ENCODE peak calls at places on chromosomes 1 and 21, in six cellular contexts. S is mesenchymal stem cell; F is prostate gland; X is heart left ventricle; D is heart right ventricle; T is effector memory CD4-positive, alpha-beta T cell. R is an unnamed sample. For H3K36me3, the result is how much of the 10 kb centered on the place peaks cover.

GRCh38 chr21:39121600-39122355 is 61.5 kb downstream of the PSMG1 start:
- DNase-seq in S (no peak), F (no peak), X (no peak), D (no peak), T (no peak), R (no peak)

GRCh38 chr1:169745015-169745861 is 11.4 kb upstream of the SELE start:
- DNase-seq in S (no peak), F (no peak), X (no peak), D (no peak), T (no peak), R (no peak)

GRCh38 chr1:186440584-186440983 is 20.3 kb downstream of the PDC start:
- DNase-seq in S (peak), F (no peak), X (no peak), D (no peak), T (no peak), R (no peak)

GRCh38 chr1:57959727-57960300 is 536.0 kb upstream of the DAB1 start:
- DNase-seq in S (no peak), F (no peak), X (no peak), D (no peak), T (no peak), R (no peak)

GRCh38 chr21:20004353-20004752 is 993.9 kb upstream of the NCAM2 start:
- DNase-seq in S (peak), F (no peak), X (no peak), D (peak), T (no peak), R (no peak)

GRCh38 chr1:14345925-14346550 is 252.4 kb upstream of the KAZN start:
- DNase-seq in S (no peak), F (no peak), X (no peak), D (no peak), T (no peak), R (no peak)

GRCh38 chr1:73104749-73105148 is 822.4 kb upstream of the NEGR1 start:
- DNase-seq in S (no peak), F (no peak), X (no peak), D (no peak), T (no peak), R (peak)

GRCh38 chr1:6724517-6725141 is 23.0 kb upstream of the DNAJC11 start:
- DNase-seq in S (peak), F (no peak), X (no peak), D (no peak), T (no peak), R (no peak)

GRCh38 chr1:204134103-204134502 is 17.7 kb downstream of the ETNK2 start:
- DNase-seq in S (no peak), F (no peak), X (no peak), D (no peak), T (no peak), R (no peak)

GRCh38 chr1:68128157-68128556 is 77.7 kb upstream of the DIRAS3 start:
- DNase-seq in S (peak), F (no peak), X (no peak), D (no peak), T (no peak), R (no peak)

GRCh38 chr21:31498985-31499384 is 154.9 kb upstream of the TIAM1 start:
- DNase-seq in S (no peak), F (no peak), X (no peak), D (no peak), T (no peak), R (no peak)

GRCh38 chr21:42421018-42421793 is 17.5 kb downstream of the UBASH3A start:
- DNase-seq in S (no peak), F (no peak), X (no peak), D (no peak), T (no peak), R (no peak)

GRCh38 chr1:170735366-170736263 is 71.7 kb downstream of the PRRX1 start:
- DNase-seq in S (no peak), F (no peak), X (no peak), D (no peak), T (no peak), R (no peak)

GRCh38 chr1:226912587-226913176 is 27.4 kb upstream of the COQ8A start:
- DNase-seq in S (peak), F (peak), X (peak), D (peak), T (no peak), R (peak)

GRCh38 chr1:1208713-1209433 is 2.5 kb upstream of the TNFRSF18 start:
- DNase-seq in S (no peak), F (no peak), X (no peak), D (no peak), T (peak), R (no peak)

GRCh38 chr1:44408181-44409018 is 3.3 kb downstream of the RNF220 start:
- DNase-seq in S (peak), F (no peak), X (no peak), D (no peak), T (no peak), R (no peak)

GRCh38 chr1:119626841-119627240 is 21.2 kb downstream of the ZNF697 start:
- DNase-seq in S (no peak), F (no peak), X (peak), D (peak), T (no peak), R (peak)

GRCh38 chr1:217747156-217747769 is 116.1 kb downstream of the SPATA17 start:
- DNase-seq in S (peak), F (no peak), X (no peak), D (no peak), T (no peak), R (no peak)

GRCh38 chr1:16612332-16613172 is 812 bp downstream of the NBPF1 start:
- DNase-seq in S (peak), F (peak), X (no peak), D (peak), T (no peak), R (peak)

GRCh38 chr1:171424494-171424893 is 60.8 kb upstream of the PRRC2C start:
- DNase-seq in S (no peak), F (no peak), X (no peak), D (no peak), T (no peak), R (no peak)

GRCh38 chr1:116737020-116737854 is 17.0 kb upstream of the CD2 start:
- DNase-seq in S (peak), F (peak), X (peak), D (peak), T (peak), R (no peak)

GRCh38 chr1:57910782-57911181 is 486.9 kb upstream of the DAB1 start:
- DNase-seq in S (no peak), F (no peak), X (no peak), D (no peak), T (no peak), R (no peak)

GRCh38 chr1:215001419-215002021 is 81.0 kb upstream of the KCNK2 start:
- DNase-seq in S (no peak), F (no peak), X (no peak), D (no peak), T (no peak), R (no peak)

GRCh38 chr1:25204797-25205441 is 27.4 kb downstream of the SYF2 start:
- DNase-seq in S (peak), F (no peak), X (no peak), D (no peak), T (no peak), R (peak)

GRCh38 chr21:26448751-26449150 is 124.3 kb downstream of the CYYR1 start:
- DNase-seq in S (no peak), F (no peak), X (no peak), D (no peak), T (no peak), R (no peak)

GRCh38 chr21:35150562-35151226 is 101.6 kb upstream of the RUNX1 start:
- DNase-seq in S (peak), F (no peak), X (no peak), D (no peak), T (no peak), R (no peak)

GRCh38 chr1:93588206-93588605 is 93.4 kb downstream of the BCAR3 start:
- DNase-seq in S (peak), F (no peak), X (no peak), D (no peak), T (no peak), R (peak)

DNA sequence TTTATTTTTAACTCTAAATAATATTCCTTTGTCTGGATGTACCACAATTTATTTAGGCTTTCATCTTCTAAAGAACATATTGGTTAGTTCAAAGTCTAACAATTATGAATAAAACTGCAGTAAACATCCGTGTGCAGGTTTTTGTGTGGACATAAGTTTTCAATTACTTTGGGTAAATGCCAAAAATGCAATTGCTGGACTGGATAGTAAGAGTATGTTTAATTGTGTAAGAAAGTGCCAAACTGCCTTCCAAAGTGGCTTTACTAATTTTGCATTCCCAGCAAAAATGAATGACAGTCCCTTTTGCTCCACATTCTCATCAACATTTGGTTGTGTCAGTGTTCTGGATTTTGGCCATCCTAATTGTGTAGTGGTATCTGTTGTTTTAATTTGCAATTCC is 113.8 kb downstream of the DPYD start:
- DNase-seq in S (no peak), F (no peak), X (no peak), D (no peak), T (no peak), R (no peak)
- H3K4me3 ChIP-seq in S (no peak), F (no peak), X (no peak), D (no peak), T (no peak), R (no peak)

GRCh38 chr1:151855997-151856396 is 2.5 kb upstream of the THEM5 start:
- DNase-seq in S (no peak), F (no peak), X (no peak), D (no peak), T (no peak), R (no peak)

GRCh38 chr1:151858886-151859665 is 5.6 kb upstream of the THEM5 start:
- DNase-seq in S (no peak), F (no peak), X (no peak), D (no peak), T (no peak), R (no peak)

GRCh38 chr1:151860504-151861187 is 7.1 kb upstream of the THEM5 start:
- DNase-seq in S (no peak), F (no peak), X (no peak), D (no peak), T (no peak), R (no peak)

GRCh38 chr1:151859814-151860405 is 6.4 kb upstream of the THEM5 start:
- DNase-seq in S (no peak), F (no peak), X (no peak), D (no peak), T (no peak), R (no peak)

GRCh38 chr1:151858030-151858746 is 4.7 kb upstream of the THEM5 start:
- DNase-seq in S (no peak), F (no peak), X (no peak), D (no peak), T (no peak), R (no peak)
- H3K36me3 ChIP-seq in S (under half), F (under half), X (under half), D (under half), T (under half), R (under half)

DNA sequence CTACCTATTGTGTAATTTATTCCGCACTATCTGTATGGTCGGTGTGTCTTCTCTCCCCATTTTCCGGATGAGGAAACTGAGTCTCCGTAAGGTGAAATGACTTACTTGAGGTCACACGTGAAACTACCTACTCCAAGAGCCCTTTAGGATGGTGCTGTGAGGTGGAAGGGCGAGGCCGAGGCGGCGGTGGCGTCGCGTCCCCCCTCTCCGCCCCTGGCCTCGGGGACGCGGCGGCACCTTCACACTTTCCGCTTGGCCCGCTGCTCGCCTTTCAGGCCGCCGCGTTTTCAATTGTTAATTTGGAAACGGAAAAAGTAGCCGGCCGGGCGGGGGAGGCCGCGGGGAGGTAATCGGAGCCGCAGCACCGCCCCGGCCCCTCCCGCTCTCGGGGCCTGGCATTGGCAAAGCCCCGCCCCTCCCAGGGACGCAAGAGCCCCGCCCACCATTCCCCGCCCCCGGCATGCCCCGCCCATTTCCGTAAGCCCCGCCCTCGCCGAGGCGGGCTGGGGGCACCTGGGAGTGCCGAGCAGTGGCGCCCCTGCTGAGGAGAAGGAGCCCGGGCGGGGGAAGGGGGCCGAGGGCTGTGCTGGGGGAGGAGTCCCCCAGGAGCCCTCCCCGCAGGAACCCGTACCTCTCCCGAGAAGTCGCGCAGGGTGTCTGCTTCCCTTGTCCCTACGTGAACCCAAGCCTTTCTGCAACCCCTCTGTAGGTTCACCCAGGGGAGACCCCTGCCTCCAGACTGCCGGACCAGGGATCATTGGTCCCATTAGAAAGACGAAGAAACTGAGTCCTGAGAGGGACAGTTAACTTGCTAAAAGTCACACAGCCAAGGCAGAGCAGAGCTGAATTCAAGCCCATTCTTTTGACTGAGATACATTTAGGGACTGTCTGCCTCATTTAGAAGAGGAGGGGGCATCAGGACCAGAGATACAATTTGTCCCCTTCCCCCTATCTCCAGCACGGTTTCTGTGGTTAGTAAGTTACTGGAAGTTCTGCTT is 18.8 kb downstream of the KCNQ4 start:
- DNase-seq in S (peak), F (peak), X (peak), D (peak), T (peak), R (peak)
- H3K4me3 ChIP-seq in S (peak), F (peak), X (peak), D (no peak), T (peak), R (peak)

DNA sequence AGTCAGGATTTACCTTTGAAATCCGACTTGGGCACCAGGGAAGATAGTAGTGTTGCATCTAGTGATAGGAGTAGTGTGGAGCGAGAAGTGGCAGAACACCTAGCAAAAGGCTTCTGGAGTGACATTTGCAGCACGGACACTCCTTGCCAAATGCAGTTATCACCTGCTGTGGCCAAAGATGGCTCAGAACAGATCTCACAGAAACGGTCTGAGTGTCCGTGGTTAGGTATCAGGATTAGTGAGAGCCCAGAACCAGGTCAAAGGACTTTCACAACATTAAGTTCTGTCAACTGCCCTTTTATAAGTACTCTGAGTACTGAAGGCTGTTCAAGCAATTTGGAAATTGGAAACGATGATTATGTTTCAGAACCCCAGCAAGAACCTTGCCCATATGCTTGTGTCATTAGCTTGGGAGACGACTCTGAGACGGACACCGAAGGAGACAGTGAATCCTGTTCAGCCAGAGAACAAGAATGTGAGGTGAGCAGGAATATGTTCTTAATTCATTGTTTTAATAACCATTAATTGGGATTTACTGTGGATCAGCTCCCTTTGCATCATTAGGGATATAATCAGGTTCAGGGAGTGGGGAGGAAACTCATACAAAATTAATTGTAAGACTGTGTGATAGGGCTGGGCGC is 28.3 kb downstream of the BACH1 start:
- DNase-seq in S (no peak), F (no peak), X (no peak), D (no peak), T (no peak), R (no peak)
- H3K36me3 ChIP-seq in S (half or more), F (under half), X (under half), D (half or more), T (under half), R (under half)

R was measured in sigmoid colon.